ENCODE peak calls at places on chromosomes 7 and 10, in seven cellular contexts. A is GM23338, X is right lobe of liver, P is endothelial cell, M is foreskin fibroblast, O is colonic mucosa, K is BE2C. W is an unnamed sample.

GRCh38 chr10:11687357-11687771 is 54.8 kb upstream of the ECHDC3 start:
- DNase-seq in A (peak; percentile 35), X (no peak), P (no peak), M (no peak), O (no peak), K (no peak), W (no peak)

GRCh38 chr10:7121154-7121797 is 289.6 kb downstream of the SFMBT2 start:
- DNase-seq in A (peak; percentile 90), X (no peak), P (peak; percentile 79), M (peak; percentile 58), O (peak; percentile 42), K (peak; percentile 65), W (peak; percentile 81)

GRCh38 chr7:68147621-68148238 is 1151.1 kb downstream of the TYW1 start:
- DNase-seq in A (no peak), X (no peak), P (no peak), M (no peak), O (no peak), K (peak; percentile 91), W (no peak)

GRCh38 chr7:131895541-131896173 is 339.2 kb upstream of the PODXL start:
- DNase-seq in A (peak; percentile 20), X (no peak), P (no peak), M (peak; percentile 20), O (no peak), K (no peak), W (no peak)

GRCh38 chr7:84506151-84506550 is 311.6 kb upstream of the SEMA3A start:
- DNase-seq in A (no peak), X (no peak), P (no peak), M (peak; percentile 79), O (no peak), K (no peak), W (no peak)

GRCh38 chr10:74081192-74081803 is 69.3 kb downstream of the AP3M1 start:
- DNase-seq in A (peak; percentile 75), X (no peak), P (peak; percentile 50), M (peak; percentile 81), O (peak; percentile 36), K (peak; percentile 40), W (peak; percentile 48)

GRCh38 chr10:129921801-129922597 is 42.1 kb downstream of the EBF3 start:
- DNase-seq in A (no peak), X (no peak), P (no peak), M (no peak), O (no peak), K (no peak), W (no peak)

GRCh38 chr7:11709240-11709639 is 122.8 kb downstream of the THSD7A start:
- DNase-seq in A (no peak), X (no peak), P (no peak), M (peak; percentile 47), O (no peak), K (peak; percentile 8), W (no peak)

GRCh38 chr7:4888161-4888560 is 4.6 kb upstream of the RADIL start:
- DNase-seq in A (no peak), X (no peak), P (no peak), M (peak; percentile 22), O (no peak), K (no peak), W (no peak)

GRCh38 chr7:451255-452229 is 68.1 kb downstream of the PDGFA start:
- DNase-seq in A (peak; percentile 46), X (no peak), P (no peak), M (no peak), O (no peak), K (no peak), W (no peak)